ENCODE peak calls at places on chromosomes 5 and 9, in six cellular contexts. O, T, Y, G, Z and D are unnamed samples. For H3K4me1, the result is how much of the 10 kb centered on the place peaks cover.

GRCh38 chr9:21528123-21528808 is 46.2 kb upstream of the IFNE start:
- DNase-seq in T (no peak), Z (no peak), G (no peak), Y (no peak), O (no peak), D (no peak)

GRCh38 chr5:180119886-180120220 is 48.3 kb upstream of the RNF130 start:
- DNase-seq in O (no peak), Y (peak), Z (no peak), G (no peak), T (no peak), D (no peak)

GRCh38 chr5:73624888-73625287 is 1.1 kb upstream of the ARHGEF28 start:
- DNase-seq in O (no peak), Z (no peak), Y (no peak), T (no peak), G (no peak), D (no peak)

GRCh38 chr5:147398860-147399259 is 111.0 kb downstream of the DPYSL3 start:
- DNase-seq in T (no peak), O (no peak), G (no peak), Y (no peak), Z (no peak), D (no peak)

GRCh38 chr5:66932446-66932845 is 264.2 kb downstream of the CD180 start:
- DNase-seq in Z (no peak), Y (no peak), G (no peak), T (peak), O (no peak), D (no peak)

GRCh38 chr9:36327903-36328302 is 69.7 kb upstream of the GNE start:
- DNase-seq in G (no peak), Y (no peak), Z (no peak), O (no peak), T (peak), D (no peak)

GRCh38 chr5:53871772-53872171 is 311.3 kb downstream of the NDUFS4 start:
- DNase-seq in Z (no peak), G (no peak), Y (no peak), T (no peak), O (no peak), D (no peak)

GRCh38 chr9:83449166-83449565 is 89.0 kb downstream of the FRMD3 start:
- DNase-seq in T (no peak), Z (no peak), O (no peak), Y (no peak), G (no peak), D (no peak)

GRCh38 chr5:139138790-139139189 is 59.4 kb downstream of the SIL1 start:
- DNase-seq in Y (peak), T (peak), O (peak), Z (no peak), G (peak), D (no peak)

GRCh38 chr9:134328341-134328840 is 2.1 kb downstream of the RXRA start:
- DNase-seq in T (peak), G (peak), Z (no peak), O (no peak), Y (no peak), D (no peak)
- H3K4me1 ChIP-seq in T (under half), G (half or more), Z (under half), O (half or more), Y (half or more), D (under half)

GRCh38 chr9:134704499-134704898 is 62.9 kb downstream of the COL5A1 start:
- DNase-seq in T (no peak), Y (no peak), G (no peak), O (no peak), Z (no peak), D (no peak)

GRCh38 chr9:134699343-134699740 is 57.7 kb downstream of the COL5A1 start:
- DNase-seq in T (peak), O (no peak), Z (no peak), Y (no peak), G (no peak), D (no peak)

GRCh38 chr9:134702291-134702690 is 60.7 kb downstream of the COL5A1 start:
- DNase-seq in Y (no peak), G (no peak), Z (no peak), T (no peak), O (no peak), D (no peak)

GRCh38 chr9:134700636-134701350 is 59.2 kb downstream of the COL5A1 start:
- DNase-seq in T (no peak), Y (no peak), Z (no peak), O (no peak), G (no peak), D (no peak)

DNA sequence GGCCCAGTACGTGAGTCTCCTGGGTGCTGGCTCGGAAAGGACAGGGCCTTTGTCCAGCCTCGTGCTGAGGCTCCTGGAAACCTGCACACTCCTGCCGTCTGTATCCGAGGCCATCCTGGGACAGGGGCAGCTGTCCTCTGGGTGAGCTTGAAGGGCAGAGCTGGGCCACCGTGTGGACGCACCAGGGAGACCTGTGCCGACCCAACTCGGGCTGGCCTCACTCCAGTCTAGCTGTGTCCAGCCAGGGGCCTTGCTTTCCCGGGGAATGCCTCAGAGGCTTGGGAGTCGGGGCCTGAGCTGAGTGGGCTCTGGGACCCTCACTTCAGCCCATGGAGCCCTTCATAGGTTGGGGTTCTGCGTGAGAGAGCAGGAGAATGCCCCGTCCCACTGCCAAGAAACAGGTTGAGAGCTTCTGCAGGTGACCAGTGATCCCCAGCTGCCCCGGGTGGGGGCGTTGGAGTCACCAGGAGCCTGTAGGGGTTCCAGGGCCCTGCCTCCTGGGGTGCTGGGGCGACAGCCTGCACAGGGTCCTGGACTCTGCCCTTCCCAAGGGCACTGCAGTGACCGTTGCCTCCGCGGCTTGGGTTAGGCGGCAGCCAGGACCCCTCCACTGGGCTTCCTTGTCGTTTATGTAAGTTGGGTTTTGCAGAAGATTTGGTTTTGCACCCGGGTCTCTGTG is 60.1 kb downstream of the COL5A1 start:
- DNase-seq in Z (no peak), T (no peak), O (no peak), Y (no peak), G (no peak), D (no peak)
- H3K27ac ChIP-seq in Z (no peak), T (no peak), O (no peak), Y (no peak), G (no peak), D (no peak)

GRCh38 chr9:130320697-130321080 is 55.1 kb downstream of the HMCN2 start:
- DNase-seq in G (peak), Y (peak), O (peak), Z (no peak), T (no peak), D (no peak)
- TF ChIP-seq CTCF in G (peak), Y (peak), O (peak), Z (no peak), T (no peak), D (no peak)

DNA sequence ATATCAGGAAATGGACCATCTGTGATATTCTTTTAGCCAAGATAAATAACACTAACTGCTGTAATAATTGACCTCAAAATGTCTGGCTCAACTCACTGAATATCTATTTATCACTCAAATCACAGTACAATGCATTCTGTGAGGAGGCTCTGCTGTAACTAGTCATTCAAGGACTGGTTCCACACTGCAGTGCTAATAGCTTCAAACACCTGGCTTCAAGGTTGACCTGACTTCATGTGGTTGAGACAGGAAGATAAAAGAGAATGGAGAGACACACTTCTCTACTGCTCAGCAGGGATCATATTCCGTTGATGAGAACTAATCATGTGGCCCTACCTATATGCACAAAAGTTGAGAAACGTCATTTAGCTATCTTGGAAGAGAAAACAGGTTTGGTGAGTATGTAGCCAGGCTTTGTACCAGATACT is 3.4 kb upstream of the RHOBTB3 start:
- DNase-seq in Y (no peak), Z (peak), G (no peak), T (peak), O (no peak), D (no peak)
- H3K4me1 ChIP-seq in Y (under half), Z (under half), G (under half), T (under half), O (under half), D (under half)

GRCh38 chr5:163260471-163260870 is 176.9 kb upstream of the CCNG1 start:
- DNase-seq in O (no peak), T (no peak), Z (no peak), Y (no peak), G (no peak), D (no peak)
- H3K27ac ChIP-seq in O (no peak), T (no peak), Z (no peak), Y (no peak), G (no peak), D (no peak)

GRCh38 chr9:118362596-118362995 is 658.4 kb downstream of the TLR4 start:
- DNase-seq in Y (no peak), T (no peak), Z (no peak), G (no peak), O (no peak), D (no peak)
- TF ChIP-seq CTCF in Y (no peak), T (no peak), Z (no peak), G (no peak), O (no peak), D (no peak)